ENCODE peak calls at places on chromosomes 16 and 17, in five cellular contexts. T, L, H, Z and C are unnamed samples.

GRCh38 chr17:48546924-48547838 is 2.3 kb upstream of the HOXB2 start:
- DNase-seq in T (no peak), L (no peak), H (no peak), Z (no peak), C (no peak)

GRCh38 chr16:65366316-65366715 is 244.5 kb upstream of the CDH11 start:
- DNase-seq in T (no peak), L (no peak), H (no peak), Z (no peak), C (no peak)

GRCh38 chr16:71645450-71645849 is 19.5 kb downstream of the MARVELD3 start:
- DNase-seq in T (no peak), L (no peak), H (no peak), Z (no peak), C (peak)

GRCh38 chr17:17151541-17151940 is 54.6 kb downstream of the PLD6 start:
- DNase-seq in T (no peak), L (no peak), H (no peak), Z (peak), C (peak)

GRCh38 chr16:83231771-83232170 is 576.0 kb upstream of the HSBP1 start:
- DNase-seq in T (peak), L (no peak), H (no peak), Z (no peak), C (no peak)

GRCh38 chr16:4697867-4698291 is 4.5 kb downstream of the NUDT16L1 start:
- DNase-seq in T (no peak), L (no peak), H (no peak), Z (no peak), C (no peak)

GRCh38 chr16:4419402-4419801 is 3.0 kb upstream of the CORO7 start:
- DNase-seq in T (no peak), L (no peak), H (no peak), Z (no peak), C (no peak)

GRCh38 chr16:69049146-69049545 is 56.3 kb upstream of the HAS3 start:
- DNase-seq in T (no peak), L (no peak), H (no peak), Z (peak), C (peak)

GRCh38 chr16:48912360-48912759 is 302.4 kb upstream of the N4BP1 start:
- DNase-seq in T (no peak), L (no peak), H (no peak), Z (no peak), C (peak)

GRCh38 chr16:60641067-60641466 is 1395.2 kb downstream of the CDH8 start:
- DNase-seq in T (no peak), L (no peak), H (no peak), Z (no peak), C (no peak)

GRCh38 chr17:146983-147761 is 9.8 kb downstream of the SCGB1C2 start:
- DNase-seq in T (no peak), L (peak), H (no peak), Z (no peak), C (no peak)

GRCh38 chr16:24124291-24124690 is 131.8 kb upstream of the CACNG3 start:
- DNase-seq in T (no peak), L (no peak), H (no peak), Z (no peak), C (no peak)

GRCh38 chr17:56441331-56441730 is 152.2 kb upstream of the NOG start:
- DNase-seq in T (no peak), L (no peak), H (no peak), Z (peak), C (no peak)

GRCh38 chr17:35089846-35090193 is 26.3 kb upstream of the RFFL start:
- DNase-seq in T (no peak), L (no peak), H (no peak), Z (no peak), C (peak)

GRCh38 chr16:78210305-78210704 is 110.9 kb downstream of the WWOX start:
- DNase-seq in T (no peak), L (no peak), H (no peak), Z (no peak), C (peak)

GRCh38 chr17:58756246-58757161 is 850 bp downstream of the PPM1E start:
- DNase-seq in T (no peak), L (no peak), H (no peak), Z (no peak), C (no peak)

GRCh38 chr17:67148352-67148751 is 96.6 kb downstream of the HELZ start:
- DNase-seq in T (no peak), L (no peak), H (no peak), Z (no peak), C (no peak)

GRCh38 chr17:27403480-27404005 is 52.7 kb upstream of the KSR1 start:
- DNase-seq in T (no peak), L (no peak), H (no peak), Z (no peak), C (no peak)

GRCh38 chr17:74918906-74919305 is 4.1 kb downstream of the USH1G start:
- DNase-seq in T (no peak), L (no peak), H (no peak), Z (no peak), C (no peak)

GRCh38 chr17:74920306-74920620 is 2.8 kb downstream of the USH1G start:
- DNase-seq in T (no peak), L (no peak), H (no peak), Z (no peak), C (no peak)

GRCh38 chr17:74920679-74921044 is 2.4 kb downstream of the USH1G start:
- DNase-seq in T (no peak), L (no peak), H (no peak), Z (no peak), C (no peak)

GRCh38 chr17:74921045-74921681 is 1.9 kb downstream of the USH1G start:
- DNase-seq in T (no peak), L (no peak), H (no peak), Z (no peak), C (peak)

GRCh38 chr17:74919440-74920305 is 3.4 kb downstream of the USH1G start:
- DNase-seq in T (no peak), L (no peak), H (peak), Z (no peak), C (no peak)
- TF ChIP-seq CTCF in T (peak), L (no peak), H (peak), Z (peak), C (no peak)

DNA sequence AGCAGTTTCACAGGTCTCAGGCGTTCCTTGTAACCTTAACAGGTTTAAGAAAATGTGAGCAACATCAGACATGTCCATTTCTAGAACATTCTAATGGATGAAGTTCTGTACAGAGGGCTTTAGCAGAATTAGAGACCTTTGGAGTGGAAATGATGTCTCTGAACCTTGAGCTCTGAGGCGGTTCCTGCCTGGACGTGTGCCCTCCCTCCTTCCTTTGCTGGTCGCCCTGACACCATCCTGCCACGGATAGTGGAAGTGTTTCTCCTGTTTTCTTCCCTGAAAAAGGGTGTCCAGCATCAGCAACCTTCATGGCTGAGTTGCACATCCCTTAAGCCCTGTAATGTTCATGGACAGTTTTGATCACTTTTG is 11.1 kb downstream of the SPATA33 start:
- DNase-seq in T (no peak), L (no peak), H (no peak), Z (no peak), C (no peak)
- H3K4me3 ChIP-seq in T (no peak), L (no peak), H (no peak), Z (no peak), C (peak)

DNA sequence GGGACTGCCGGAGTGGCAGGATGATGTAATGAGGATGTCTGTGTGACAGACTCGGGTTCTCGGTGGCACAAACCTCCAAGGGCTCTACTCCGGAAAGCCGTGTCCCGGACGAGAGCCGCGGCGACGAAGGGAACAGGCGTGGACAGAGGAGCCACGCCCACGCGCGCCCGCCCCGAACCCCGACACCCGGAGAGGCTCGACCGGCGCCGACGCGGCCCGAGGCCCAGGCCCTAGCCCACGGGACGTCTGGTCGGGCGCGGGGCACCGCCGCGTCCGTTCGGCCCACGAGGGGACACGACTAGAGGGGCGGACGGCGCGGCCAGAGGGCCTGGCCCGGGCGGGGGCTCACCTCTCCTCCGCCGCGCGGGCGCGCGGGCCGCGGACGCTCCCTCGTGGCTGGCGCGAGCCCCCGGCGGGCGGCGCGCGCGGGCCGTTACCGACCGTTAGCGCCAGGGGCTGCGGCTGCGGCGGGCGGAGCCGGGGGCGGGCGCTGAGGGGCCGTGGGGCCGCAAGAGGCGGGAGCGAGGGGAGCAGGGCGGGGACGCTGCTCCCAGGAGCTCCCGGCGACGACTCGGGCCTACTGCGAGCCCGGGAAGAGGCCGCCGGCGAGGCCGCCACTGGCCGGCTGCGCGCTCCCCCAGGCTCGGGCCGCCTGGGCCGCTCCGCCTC is 2.1 kb upstream of the IRX5 start:
- DNase-seq in T (no peak), L (peak), H (no peak), Z (no peak), C (peak)
- TF ChIP-seq CTCF in T (no peak), L (no peak), H (no peak), Z (no peak), C (no peak)

DNA sequence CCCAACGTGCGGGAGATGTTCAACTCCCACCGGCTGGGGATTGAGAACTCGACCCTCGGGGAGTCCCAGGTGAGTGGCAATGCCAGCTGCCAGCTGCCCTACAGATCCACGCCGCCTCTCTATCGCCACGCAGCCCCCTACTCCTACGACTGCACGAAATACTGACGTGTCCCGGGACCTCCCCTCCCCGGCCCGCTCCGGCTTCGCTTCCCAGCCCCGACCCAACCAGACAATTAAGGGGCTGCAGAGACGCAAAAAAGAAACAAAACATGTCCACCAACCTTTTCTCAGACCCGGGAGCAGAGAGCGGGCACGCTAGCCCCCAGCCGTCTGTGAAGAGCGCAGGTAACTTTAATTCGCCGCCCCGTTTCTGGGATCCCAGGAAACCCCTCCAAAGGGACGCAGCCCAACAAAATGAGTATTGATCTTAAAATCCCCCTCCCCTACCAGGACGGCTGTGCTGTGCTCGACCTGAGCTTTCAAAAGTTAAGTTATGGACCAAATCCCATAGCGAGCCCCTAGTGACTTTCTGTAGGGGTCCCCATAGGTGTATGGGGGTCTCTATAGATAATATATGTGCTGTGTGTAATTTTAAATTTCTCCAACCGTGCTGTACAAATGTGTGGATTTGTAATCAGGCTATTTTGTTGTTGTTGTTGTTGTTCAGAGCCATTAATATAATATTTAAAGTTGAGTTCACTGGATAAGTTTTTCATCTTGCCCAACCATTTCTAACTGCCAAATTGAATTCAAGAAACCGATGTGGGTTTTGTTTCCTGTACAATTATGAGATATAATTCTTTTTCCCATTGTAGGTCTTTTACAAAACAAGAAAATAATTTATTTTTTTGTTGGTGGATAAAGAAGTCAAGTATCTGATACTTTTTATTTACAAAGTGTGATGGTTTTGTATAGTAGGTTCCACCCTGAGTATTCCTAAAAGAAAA is 2.3 kb downstream of the FOXC2 start:
- DNase-seq in T (no peak), L (no peak), H (no peak), Z (no peak), C (no peak)
- H3K4me3 ChIP-seq in T (peak), L (peak), H (no peak), Z (peak), C (peak)

GRCh38 chr16:87420401-87421368 is 28.5 kb downstream of the MAP1LC3B start:
- DNase-seq in T (no peak), L (no peak), H (no peak), Z (no peak), C (no peak)
- TF ChIP-seq CTCF in T (peak), L (no peak), H (peak), Z (no peak), C (peak)

DNA sequence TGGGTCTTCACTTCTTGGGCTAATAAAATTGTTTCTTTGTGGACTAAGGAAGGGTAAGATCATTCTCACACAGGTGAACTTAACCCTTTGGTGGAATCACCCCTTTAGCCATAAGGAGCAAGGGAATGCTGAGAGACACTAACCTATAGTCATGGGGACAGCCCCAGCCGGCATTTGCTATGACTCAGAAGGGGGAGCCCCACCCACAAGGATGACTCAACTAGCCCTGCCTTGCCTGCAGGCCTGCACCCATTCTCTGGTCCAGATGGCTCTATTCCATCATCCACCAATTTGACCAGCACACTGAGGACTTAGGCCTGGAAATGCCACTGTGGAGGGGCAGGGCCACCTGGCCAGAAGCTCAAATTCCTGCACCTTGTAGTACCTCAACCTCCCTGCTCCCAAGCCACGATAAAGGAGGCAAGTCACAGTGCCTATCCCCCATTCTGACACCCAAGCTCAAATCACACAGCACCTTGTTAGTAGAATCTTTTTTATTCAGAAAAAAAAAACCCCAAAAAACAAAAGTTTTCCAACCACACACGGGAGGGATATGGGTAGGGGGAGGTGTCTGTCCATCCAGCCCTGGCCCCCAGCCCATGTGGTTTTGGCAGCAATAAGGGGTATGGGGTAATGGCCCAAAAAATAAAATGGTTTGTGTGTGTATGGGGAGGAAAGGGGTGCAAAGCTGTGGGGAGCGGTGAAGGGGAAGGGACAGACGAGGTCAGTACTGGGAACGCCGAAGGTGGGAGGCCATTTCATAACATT is 3.0 kb downstream of the PFN1 start:
- DNase-seq in T (peak), L (peak), H (no peak), Z (peak), C (peak)
- H3K4me3 ChIP-seq in T (peak), L (no peak), H (no peak), Z (peak), C (peak)

GRCh38 chr17:14295676-14296075 is 5.2 kb upstream of the HS3ST3B1 start:
- DNase-seq in T (no peak), L (no peak), H (no peak), Z (no peak), C (no peak)
- TF ChIP-seq CTCF in T (no peak), L (no peak), H (no peak), Z (no peak), C (no peak)

GRCh38 chr17:78748048-78748729 is 33.9 kb downstream of the CYTH1 start:
- DNase-seq in T (no peak), L (no peak), H (no peak), Z (no peak), C (peak)

GRCh38 chr17:78746949-78747269 is 35.2 kb downstream of the CYTH1 start:
- DNase-seq in T (no peak), L (no peak), H (no peak), Z (no peak), C (no peak)

GRCh38 chr17:78746263-78746948 is 35.7 kb downstream of the CYTH1 start:
- DNase-seq in T (no peak), L (no peak), H (no peak), Z (no peak), C (no peak)

GRCh38 chr17:78748730-78749317 is 33.2 kb downstream of the CYTH1 start:
- DNase-seq in T (peak), L (peak), H (no peak), Z (peak), C (peak)

GRCh38 chr17:78747479-78747878 is 34.6 kb downstream of the CYTH1 start:
- DNase-seq in T (no peak), L (no peak), H (no peak), Z (no peak), C (peak)
- H3K4me3 ChIP-seq in T (no peak), L (no peak), H (no peak), Z (no peak), C (no peak)